ENCODE peak calls at places on chromosomes 1 and 21, in six cellular contexts. F is Peyer's patch, E is foreskin fibroblast, V is SK-N-SH, D is spleen, P is left lung. J is an unnamed sample.

GRCh38 chr1:22282281-22282970 is 139.5 kb upstream of the WNT4 start:
- DNase-seq in F (peak), E (no peak), V (no peak), D (no peak), P (no peak), J (no peak)

GRCh38 chr1:21141030-21141429 is 35.7 kb downstream of the EIF4G3 start:
- DNase-seq in F (no peak), E (no peak), V (no peak), D (no peak), P (no peak), J (no peak)

GRCh38 chr1:2204384-2205190 is 10.0 kb upstream of the FAAP20 start:
- DNase-seq in F (no peak), E (peak), V (peak), D (peak), P (peak), J (no peak)

GRCh38 chr1:34681481-34682451 is 73.1 kb upstream of the GJB5 start:
- DNase-seq in F (peak), E (peak), V (peak), D (no peak), P (no peak), J (no peak)

GRCh38 chr1:205230965-205231364 is 3.2 kb downstream of the TMCC2 start:
- DNase-seq in F (no peak), E (no peak), V (no peak), D (no peak), P (no peak), J (no peak)

GRCh38 chr21:28427356-28428022 is 565.2 kb downstream of the LTN1 start:
- DNase-seq in F (no peak), E (peak), V (no peak), D (no peak), P (no peak), J (no peak)

GRCh38 chr1:2979191-2980072 is 41.8 kb upstream of the ACTRT2 start:
- DNase-seq in F (peak), E (no peak), V (peak), D (peak), P (peak), J (no peak)

GRCh38 chr1:151860504-151861187 is 7.1 kb upstream of the THEM5 start:
- DNase-seq in F (no peak), E (no peak), V (no peak), D (no peak), P (no peak), J (no peak)

GRCh38 chr21:28337319-28337718 is 655.4 kb downstream of the LTN1 start:
- DNase-seq in F (no peak), E (peak), V (peak), D (no peak), P (no peak), J (no peak)

DNA sequence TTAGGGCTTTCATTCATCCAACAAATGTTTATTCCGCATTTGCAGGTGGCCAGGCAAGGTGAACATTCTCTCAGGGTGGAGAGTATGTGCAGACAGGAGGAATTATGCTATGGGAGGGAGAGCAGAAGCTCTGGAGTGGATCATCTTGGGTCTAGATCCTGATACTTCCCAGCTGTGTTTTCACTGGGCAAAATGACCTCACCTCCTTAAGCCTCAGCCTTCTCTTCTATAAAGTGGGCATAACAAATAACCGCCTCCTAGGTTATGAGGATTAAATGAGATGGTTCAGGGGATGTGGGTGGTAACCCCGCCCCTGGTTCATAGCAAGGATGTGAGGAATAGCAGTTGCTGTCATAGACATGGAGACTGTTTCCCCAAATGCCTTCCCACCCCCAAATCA is 1.7 kb upstream of the TMEM51 start:
- DNase-seq in F (no peak), E (no peak), V (peak), D (no peak), P (no peak), J (no peak)
- H3K4me3 ChIP-seq in F (no peak), E (no peak), V (peak), D (no peak), P (no peak), J (no peak)

DNA sequence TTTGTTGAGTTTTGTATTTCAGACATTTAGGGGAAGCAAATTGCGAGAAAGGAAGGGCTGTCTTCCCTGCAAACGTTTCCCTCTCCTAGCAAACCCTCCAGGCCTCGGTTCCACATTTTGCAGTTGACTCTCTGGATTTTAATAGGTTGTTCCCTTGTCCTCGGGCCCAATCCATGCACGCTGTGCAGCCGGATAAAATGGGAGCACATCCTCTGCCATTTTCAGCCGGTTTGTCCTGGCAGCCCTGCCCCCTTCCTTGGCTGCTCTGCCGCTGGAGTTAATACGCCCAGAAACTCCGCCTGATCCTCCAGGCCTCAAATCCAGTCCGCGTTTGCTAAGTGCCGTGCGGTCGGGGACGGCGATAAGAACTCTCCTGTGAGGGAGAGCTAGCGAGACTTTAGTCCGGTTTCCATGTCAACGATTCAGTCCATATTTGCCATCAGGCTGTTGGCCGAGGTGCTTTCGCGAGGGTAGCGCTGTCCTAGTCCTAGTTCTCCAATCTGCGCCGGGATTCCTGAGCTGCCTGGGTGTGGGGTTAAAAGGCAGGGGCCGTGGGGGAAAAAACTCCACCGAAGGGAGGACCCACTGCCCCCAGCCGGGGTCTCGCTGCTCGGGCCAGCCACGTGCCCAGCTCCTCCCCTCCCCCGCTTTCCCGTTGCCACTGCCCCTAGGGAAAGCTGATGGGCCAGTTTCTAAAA is 2.9 kb upstream of the ARID1A start:
- DNase-seq in F (peak), E (peak), V (peak), D (peak), P (peak), J (peak)
- TF ChIP-seq CTCF in F (no peak), E (no peak), V (no peak), D (no peak), P (no peak), J (no peak)

GRCh38 chr1:109986054-109986444 is 1.5 kb downstream of the AHCYL1 start:
- DNase-seq in F (no peak), E (no peak), V (no peak), D (no peak), P (no peak), J (no peak)
- H3K4me3 ChIP-seq in F (no peak), E (peak), V (peak), D (peak), P (peak), J (peak)

GRCh38 chr1:154348429-154349076 is 23.2 kb downstream of the ATP8B2 start:
- DNase-seq in F (no peak), E (no peak), V (no peak), D (no peak), P (no peak), J (no peak)
- TF ChIP-seq CTCF in F (no peak), E (no peak), V (no peak), D (no peak), P (no peak), J (no peak)